ENCODE peak calls at places on chromosomes 5 and 9, in eight cellular contexts. I is heart right ventricle, X is aorta, U is IMR-90, Y is upper lobe of right lung, D is mucosa of descending colon, Q is tibial artery, E is trophoblast cell. T is an unnamed sample.
A peak's percentile ranks its signal among the peaks of the same experiment; 100 is the strongest.

GRCh38 chr5:168865973-168866372 is 286.8 kb upstream of the PANK3 start:
- DNase-seq in U (no peak), E (no peak), I (no peak), Q (no peak), Y (no peak), D (no peak), X (no peak), T (no peak)

GRCh38 chr9:4062966-4063365 is 236.9 kb downstream of the GLIS3 start:
- DNase-seq in D (no peak), Y (no peak), X (no peak), E (peak; percentile 34), I (no peak), U (peak; percentile 34), Q (no peak), T (no peak)

GRCh38 chr9:72577212-72577753 is 55.9 kb downstream of the TMC1 start:
- DNase-seq in D (no peak), Y (no peak), U (peak; percentile 85), I (peak; percentile 41), E (peak; percentile 69), Q (peak; percentile 53), X (no peak), T (no peak)

GRCh38 chr9:23382418-23382817 is 443.6 kb downstream of the ELAVL2 start:
- DNase-seq in Q (no peak), X (no peak), Y (no peak), I (no peak), E (no peak), D (no peak), U (no peak), T (no peak)

GRCh38 chr5:58544195-58544594 is 38.7 kb upstream of the RAB3C start:
- DNase-seq in I (no peak), D (no peak), X (no peak), U (no peak), E (peak; percentile 43), Q (no peak), Y (no peak), T (no peak)

GRCh38 chr9:124266826-124267201 is 9.1 kb downstream of the NEK6 start:
- DNase-seq in I (no peak), D (no peak), Y (no peak), X (no peak), U (no peak), E (no peak), Q (no peak), T (no peak)

GRCh38 chr5:99355881-99356280 is 427.1 kb upstream of the CHD1 start:
- DNase-seq in I (no peak), X (no peak), Y (no peak), Q (no peak), U (no peak), E (peak; percentile 87), D (no peak), T (no peak)

GRCh38 chr5:85000671-85001070 is 616.0 kb upstream of the EDIL3 start:
- DNase-seq in U (peak; percentile 24), E (peak; percentile 1), Y (no peak), D (no peak), X (no peak), Q (no peak), I (no peak), T (no peak)

GRCh38 chr5:148151872-148152271 is 16.5 kb upstream of the SPINK14 start:
- DNase-seq in Y (no peak), U (no peak), D (no peak), Q (no peak), I (no peak), X (no peak), E (no peak), T (no peak)

GRCh38 chr5:174185506-174185905 is 140.0 kb downstream of the NSG2 start:
- DNase-seq in Q (no peak), U (no peak), D (no peak), Y (no peak), X (no peak), I (no peak), E (no peak), T (no peak)

GRCh38 chr9:14087576-14087975 is 226.4 kb downstream of the NFIB start:
- DNase-seq in Y (no peak), X (no peak), E (no peak), Q (no peak), D (no peak), I (no peak), U (no peak), T (no peak)

GRCh38 chr5:14445581-14446290 is 135.9 kb upstream of the OTULINL start:
- DNase-seq in Q (peak; percentile 52), Y (no peak), E (no peak), X (no peak), D (no peak), I (no peak), U (no peak), T (no peak)

GRCh38 chr5:65142511-65143011 is 339.2 kb downstream of the ADAMTS6 start:
- DNase-seq in X (no peak), D (no peak), Q (no peak), Y (no peak), U (peak; percentile 74), I (no peak), E (peak; percentile 36), T (no peak)

GRCh38 chr9:36174731-36175130 is 5.5 kb downstream of the CCIN start:
- DNase-seq in X (no peak), E (peak; percentile 89), Y (no peak), Q (peak; percentile 5), U (no peak), I (no peak), D (no peak), T (no peak)

GRCh38 chr5:138824924-138825863 is 49.9 kb downstream of the LRRTM2 start:
- DNase-seq in X (no peak), Q (no peak), E (peak; percentile 31), Y (no peak), U (peak; percentile 39), I (peak; percentile 32), D (no peak), T (no peak)

GRCh38 chr5:149747141-149747832 is 17.2 kb downstream of the PPARGC1B start:
- DNase-seq in D (peak; percentile 95), Q (no peak), U (no peak), I (no peak), E (peak; percentile 62), X (no peak), Y (peak; percentile 92), T (peak; percentile 80)

GRCh38 chr5:149750596-149750995 is 20.5 kb downstream of the PPARGC1B start:
- DNase-seq in Y (no peak), U (no peak), E (no peak), I (no peak), Q (no peak), D (no peak), X (no peak), T (no peak)

GRCh38 chr5:149747833-149748366 is 17.8 kb downstream of the PPARGC1B start:
- DNase-seq in Y (no peak), Q (no peak), X (no peak), E (peak; percentile 6), D (no peak), U (no peak), I (no peak), T (no peak)

GRCh38 chr5:149748471-149749094 is 18.5 kb downstream of the PPARGC1B start:
- DNase-seq in D (no peak), Y (no peak), E (no peak), X (no peak), Q (no peak), I (no peak), U (no peak), T (no peak)

GRCh38 chr5:149749481-149750365 is 19.6 kb downstream of the PPARGC1B start:
- DNase-seq in Y (no peak), D (no peak), Q (no peak), E (peak; percentile 83), X (no peak), U (no peak), I (no peak), T (no peak)
- H3K4me1 ChIP-seq in Y (peaks cover 4% of the 10 kb centered on the region), D (peaks cover 26% of the 10 kb centered on the region), Q (no peaks in the 10 kb centered on the region), E (no peaks in the 10 kb centered on the region), X (no peaks in the 10 kb centered on the region), U (no peaks in the 10 kb centered on the region), I (peaks cover 82% of the 10 kb centered on the region), T (no peaks in the 10 kb centered on the region)

GRCh38 chr9:20315672-20316071 is 306.6 kb downstream of the MLLT3 start:
- DNase-seq in D (no peak), X (no peak), E (no peak), I (no peak), Q (no peak), Y (no peak), U (peak; percentile 91), T (no peak)
- H3K4me1 ChIP-seq in D (no peaks in the 10 kb centered on the region), X (no peaks in the 10 kb centered on the region), E (no peaks in the 10 kb centered on the region), I (no peaks in the 10 kb centered on the region), Q (no peaks in the 10 kb centered on the region), Y (no peaks in the 10 kb centered on the region), U (peaks cover 9% of the 10 kb centered on the region), T (no peaks in the 10 kb centered on the region)

DNA sequence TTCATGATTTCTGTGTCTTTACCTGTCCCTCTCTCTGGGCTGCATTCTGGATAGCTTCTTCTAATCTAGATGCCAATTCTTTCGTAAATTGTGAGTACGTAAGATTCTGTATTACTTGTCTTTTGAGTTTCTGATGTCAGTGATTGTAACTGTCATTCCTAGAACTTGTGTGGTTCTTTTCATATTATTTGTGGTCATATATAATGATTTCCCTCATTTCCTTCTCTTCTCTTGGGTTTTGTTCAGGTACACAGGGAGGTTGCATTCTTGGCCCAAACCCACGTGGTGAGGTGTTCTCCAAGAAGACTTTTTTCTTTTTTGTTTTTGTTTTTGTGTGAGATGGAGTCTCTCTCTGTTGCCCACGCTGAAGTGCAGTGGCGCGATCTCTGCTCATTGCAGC is 13.8 kb downstream of the UGCG start:
- DNase-seq in E (no peak), Q (no peak), U (no peak), Y (no peak), D (no peak), I (no peak), X (no peak), T (no peak)
- H3K4me1 ChIP-seq in E (no peaks in the 10 kb centered on the region), Q (no peaks in the 10 kb centered on the region), U (peaks cover 29% of the 10 kb centered on the region), Y (peaks cover 50% of the 10 kb centered on the region), D (peaks cover 28% of the 10 kb centered on the region), I (peaks cover 62% of the 10 kb centered on the region), X (no peaks in the 10 kb centered on the region), T (peaks cover 24% of the 10 kb centered on the region)

GRCh38 chr5:149796836-149797235 is 66.7 kb downstream of the PPARGC1B start:
- DNase-seq in U (no peak), Q (no peak), I (no peak), Y (no peak), D (no peak), X (no peak), E (no peak), T (no peak)

GRCh38 chr5:149799119-149799623 is 69.1 kb downstream of the PPARGC1B start:
- DNase-seq in E (peak; percentile 11), X (no peak), Q (peak; percentile 31), U (peak; percentile 90), Y (no peak), D (no peak), I (peak; percentile 73), T (peak; percentile 70)

GRCh38 chr5:149799965-149800516 is 69.9 kb downstream of the PPARGC1B start:
- DNase-seq in Q (no peak), U (no peak), Y (no peak), X (no peak), D (no peak), I (no peak), E (no peak), T (no peak)

GRCh38 chr5:149797897-149798296 is 67.8 kb downstream of the PPARGC1B start:
- DNase-seq in Q (no peak), X (no peak), U (no peak), Y (no peak), D (no peak), E (no peak), I (no peak), T (no peak)

DNA sequence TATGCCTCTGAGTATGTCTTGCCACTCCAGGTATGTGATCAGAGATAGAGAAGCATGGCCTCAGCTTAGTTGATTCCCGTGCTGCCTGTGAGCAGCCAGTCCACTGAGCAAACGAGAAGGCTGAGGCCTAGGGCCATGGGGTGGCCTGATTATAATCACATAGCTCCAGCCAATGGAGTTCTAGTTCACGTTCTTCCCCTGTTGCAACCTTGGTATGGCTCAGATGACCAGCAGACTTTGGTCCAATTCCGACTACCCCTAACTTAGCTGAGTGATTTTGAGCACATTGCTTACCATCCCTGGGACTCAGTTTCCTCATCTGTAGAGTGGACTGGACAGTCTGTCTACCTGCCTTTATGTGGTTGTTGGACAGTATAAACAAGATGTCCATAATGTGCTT is 68.4 kb downstream of the PPARGC1B start:
- DNase-seq in E (peak; percentile 13), Q (no peak), I (no peak), X (no peak), Y (no peak), D (no peak), U (no peak), T (no peak)
- H3K4me1 ChIP-seq in E (peaks cover 2% of the 10 kb centered on the region), Q (peaks cover 7% of the 10 kb centered on the region), I (peaks cover 99% of the 10 kb centered on the region), X (no peaks in the 10 kb centered on the region), Y (peaks cover 36% of the 10 kb centered on the region), D (peaks cover 59% of the 10 kb centered on the region), U (peaks cover 7% of the 10 kb centered on the region), T (no peaks in the 10 kb centered on the region)

T was measured in right lobe of liver.